ENCODE peak calls at places on chromosomes 13 and 19, in eight cellular contexts. One of them, this sample, is unnamed.

GRCh38 chr19:54186934-54187381 is 2.4 kb downstream of the MBOAT7 start:
- DNase-seq in NCI-H2029 treated with DMSO at 0.1 percent for 48 hours: no peak
- DNase-seq in caudate nucleus: no peak
- DNase-seq in cardiac fibroblast: no peak
- DNase-seq in substantia nigra: no peak
- DNase-seq in NCI-H1092: no peak
- DNase-seq in osteocyte: no peak
- DNase-seq in cardiac muscle cell: no peak
- DNase-seq in this sample: no peak

GRCh38 chr13:102187313-102187712 is 214.5 kb downstream of the FGF14 start:
- DNase-seq in NCI-H2029 treated with DMSO at 0.1 percent for 48 hours: no peak
- DNase-seq in caudate nucleus: no peak
- DNase-seq in cardiac fibroblast: no peak
- DNase-seq in substantia nigra: no peak
- DNase-seq in NCI-H1092: no peak
- DNase-seq in osteocyte: no peak
- DNase-seq in cardiac muscle cell: no peak
- DNase-seq in this sample: no peak

GRCh38 chr13:30339721-30340366 is 32.5 kb upstream of the KATNAL1 start:
- DNase-seq in NCI-H2029 treated with DMSO at 0.1 percent for 48 hours: no peak
- DNase-seq in caudate nucleus: no peak
- DNase-seq in cardiac fibroblast: no peak
- DNase-seq in substantia nigra: no peak
- DNase-seq in NCI-H1092: no peak
- DNase-seq in osteocyte: peak
- DNase-seq in cardiac muscle cell: peak
- DNase-seq in this sample: no peak

GRCh38 chr19:30228113-30228725 is 144.0 kb upstream of the ZNF536 start:
- DNase-seq in NCI-H2029 treated with DMSO at 0.1 percent for 48 hours: no peak
- DNase-seq in caudate nucleus: peak
- DNase-seq in cardiac fibroblast: no peak
- DNase-seq in substantia nigra: peak
- DNase-seq in NCI-H1092: no peak
- DNase-seq in osteocyte: no peak
- DNase-seq in cardiac muscle cell: no peak
- DNase-seq in this sample: no peak

GRCh38 chr19:30046522-30046921 is 104.5 kb downstream of the URI1 start:
- DNase-seq in NCI-H2029 treated with DMSO at 0.1 percent for 48 hours: no peak
- DNase-seq in caudate nucleus: peak
- DNase-seq in cardiac fibroblast: peak
- DNase-seq in substantia nigra: no peak
- DNase-seq in NCI-H1092: no peak
- DNase-seq in osteocyte: no peak
- DNase-seq in cardiac muscle cell: no peak
- DNase-seq in this sample: peak

GRCh38 chr13:97460004-97460756 is 26.2 kb downstream of the RAP2A start:
- DNase-seq in NCI-H2029 treated with DMSO at 0.1 percent for 48 hours: no peak
- DNase-seq in caudate nucleus: no peak
- DNase-seq in cardiac fibroblast: peak
- DNase-seq in substantia nigra: no peak
- DNase-seq in NCI-H1092: no peak
- DNase-seq in osteocyte: no peak
- DNase-seq in cardiac muscle cell: peak
- DNase-seq in this sample: no peak

GRCh38 chr13:61727714-61728275 is 312.1 kb upstream of the PCDH20 start:
- DNase-seq in NCI-H2029 treated with DMSO at 0.1 percent for 48 hours: no peak
- DNase-seq in caudate nucleus: no peak
- DNase-seq in cardiac fibroblast: peak
- DNase-seq in substantia nigra: no peak
- DNase-seq in NCI-H1092: no peak
- DNase-seq in osteocyte: no peak
- DNase-seq in cardiac muscle cell: peak
- DNase-seq in this sample: no peak

GRCh38 chr13:32278456-32278855 is 36.7 kb downstream of the ZAR1L start:
- DNase-seq in NCI-H2029 treated with DMSO at 0.1 percent for 48 hours: no peak
- DNase-seq in caudate nucleus: peak
- DNase-seq in cardiac fibroblast: peak
- DNase-seq in substantia nigra: no peak
- DNase-seq in NCI-H1092: no peak
- DNase-seq in osteocyte: no peak
- DNase-seq in cardiac muscle cell: no peak
- DNase-seq in this sample: no peak

GRCh38 chr13:110343241-110343865 is 36.3 kb downstream of the COL4A2 start:
- DNase-seq in NCI-H2029 treated with DMSO at 0.1 percent for 48 hours: no peak
- DNase-seq in caudate nucleus: no peak
- DNase-seq in cardiac fibroblast: no peak
- DNase-seq in substantia nigra: no peak
- DNase-seq in NCI-H1092: no peak
- DNase-seq in osteocyte: no peak
- DNase-seq in cardiac muscle cell: no peak
- DNase-seq in this sample: no peak

GRCh38 chr13:24052547-24052981 is 108.0 kb upstream of the SPATA13 start:
- DNase-seq in NCI-H2029 treated with DMSO at 0.1 percent for 48 hours: no peak
- DNase-seq in caudate nucleus: no peak
- DNase-seq in cardiac fibroblast: no peak
- DNase-seq in substantia nigra: no peak
- DNase-seq in NCI-H1092: no peak
- DNase-seq in osteocyte: no peak
- DNase-seq in cardiac muscle cell: peak
- DNase-seq in this sample: no peak

GRCh38 chr13:99399623-99399974 is 92.4 kb upstream of the GPR183 start:
- DNase-seq in NCI-H2029 treated with DMSO at 0.1 percent for 48 hours: no peak
- DNase-seq in caudate nucleus: no peak
- DNase-seq in cardiac fibroblast: no peak
- DNase-seq in substantia nigra: no peak
- DNase-seq in NCI-H1092: no peak
- DNase-seq in osteocyte: no peak
- DNase-seq in cardiac muscle cell: no peak
- DNase-seq in this sample: no peak

GRCh38 chr19:40232479-40232878 is 6.0 kb upstream of the CCNP start:
- DNase-seq in NCI-H2029 treated with DMSO at 0.1 percent for 48 hours: no peak
- DNase-seq in caudate nucleus: no peak
- DNase-seq in cardiac fibroblast: no peak
- DNase-seq in substantia nigra: no peak
- DNase-seq in NCI-H1092: no peak
- DNase-seq in osteocyte: no peak
- DNase-seq in cardiac muscle cell: no peak
- DNase-seq in this sample: no peak

GRCh38 chr13:98796798-98797197 is 44.3 kb upstream of the SLC15A1 start:
- DNase-seq in NCI-H2029 treated with DMSO at 0.1 percent for 48 hours: no peak
- DNase-seq in caudate nucleus: no peak
- DNase-seq in cardiac fibroblast: no peak
- DNase-seq in substantia nigra: no peak
- DNase-seq in NCI-H1092: no peak
- DNase-seq in osteocyte: peak
- DNase-seq in cardiac muscle cell: no peak
- DNase-seq in this sample: no peak

GRCh38 chr13:102707465-102707864 is 12.6 kb upstream of the METTL21C start:
- DNase-seq in NCI-H2029 treated with DMSO at 0.1 percent for 48 hours: peak
- DNase-seq in caudate nucleus: peak
- DNase-seq in cardiac fibroblast: peak
- DNase-seq in substantia nigra: no peak
- DNase-seq in NCI-H1092: peak
- DNase-seq in osteocyte: no peak
- DNase-seq in cardiac muscle cell: peak
- DNase-seq in this sample: no peak

This sample was measured in cerebellar nuclear complex.